ENCODE peak calls at places on chromosome 1, in four cellular contexts. K, N, W and B are unnamed samples.

GRCh38 chr1:164771568-164772350 is 212.8 kb downstream of the PBX1 start:
- DNase-seq in K (no peak), N (no peak), W (no peak), B (no peak)

GRCh38 chr1:201769966-201770365 is 59.0 kb upstream of the IPO9 start:
- DNase-seq in K (no peak), N (peak), W (no peak), B (no peak)

GRCh38 chr1:94653454-94653853 is 111.9 kb upstream of the F3 start:
- DNase-seq in K (no peak), N (no peak), W (no peak), B (no peak)

GRCh38 chr1:5637171-5637570 is 355.1 kb downstream of the NPHP4 start:
- DNase-seq in K (no peak), N (no peak), W (no peak), B (no peak)

GRCh38 chr1:54716299-54717047 is 812 bp downstream of the TTC4 start:
- DNase-seq in K (no peak), N (no peak), W (peak), B (peak)

GRCh38 chr1:221494670-221495069 is 247.2 kb downstream of the DUSP10 start:
- DNase-seq in K (no peak), N (no peak), W (no peak), B (no peak)

GRCh38 chr1:10679521-10680220 is 116.8 kb downstream of the CASZ1 start:
- DNase-seq in K (no peak), N (no peak), W (no peak), B (peak)

GRCh38 chr1:118097622-118098348 is 87.2 kb downstream of the SPAG17 start:
- DNase-seq in K (no peak), N (no peak), W (no peak), B (peak)

GRCh38 chr1:203559523-203559922 is 65.6 kb downstream of the OPTC start:
- DNase-seq in K (no peak), N (no peak), W (no peak), B (no peak)

GRCh38 chr1:200874694-200875093 is 1.9 kb downstream of the GPR25 start:
- DNase-seq in K (no peak), N (no peak), W (no peak), B (no peak)

GRCh38 chr1:219928791-219929118 is 398 bp upstream of the SLC30A10 start:
- DNase-seq in K (no peak), N (no peak), W (no peak), B (no peak)

GRCh38 chr1:33097137-33097611 is 16.2 kb downstream of the AZIN2 start:
- DNase-seq in K (no peak), N (no peak), W (no peak), B (no peak)

GRCh38 chr1:21240706-21241105 is 49.6 kb downstream of the ECE1 start:
- DNase-seq in K (no peak), N (no peak), W (no peak), B (no peak)

GRCh38 chr1:161727343-161727924 is 6.1 kb downstream of the FCRLB start:
- DNase-seq in K (peak), N (no peak), W (no peak), B (no peak)

GRCh38 chr1:212291505-212292134 is 6.4 kb downstream of the PPP2R5A start:
- DNase-seq in K (no peak), N (no peak), W (no peak), B (no peak)

GRCh38 chr1:27633298-27633610 is 1.7 kb downstream of the FGR start:
- DNase-seq in K (no peak), N (no peak), W (no peak), B (no peak)

GRCh38 chr1:38418195-38419030 is 371.8 kb upstream of the POU3F1 start:
- DNase-seq in K (no peak), N (no peak), W (no peak), B (no peak)

GRCh38 chr1:71351438-71351837 is 270.6 kb upstream of the ZRANB2 start:
- DNase-seq in K (no peak), N (peak), W (no peak), B (peak)

GRCh38 chr1:17611991-17612390 is 72.5 kb downstream of the ARHGEF10L start:
- DNase-seq in K (no peak), N (no peak), W (no peak), B (peak)

GRCh38 chr1:178115260-178115659 is 21.4 kb downstream of the RASAL2 start:
- DNase-seq in K (no peak), N (no peak), W (no peak), B (no peak)

GRCh38 chr1:28775121-28775942 is 36.6 kb upstream of the OPRD1 start:
- DNase-seq in K (peak), N (no peak), W (no peak), B (no peak)

GRCh38 chr1:102593276-102593675 is 515.0 kb downstream of the COL11A1 start:
- DNase-seq in K (no peak), N (no peak), W (no peak), B (no peak)

DNA sequence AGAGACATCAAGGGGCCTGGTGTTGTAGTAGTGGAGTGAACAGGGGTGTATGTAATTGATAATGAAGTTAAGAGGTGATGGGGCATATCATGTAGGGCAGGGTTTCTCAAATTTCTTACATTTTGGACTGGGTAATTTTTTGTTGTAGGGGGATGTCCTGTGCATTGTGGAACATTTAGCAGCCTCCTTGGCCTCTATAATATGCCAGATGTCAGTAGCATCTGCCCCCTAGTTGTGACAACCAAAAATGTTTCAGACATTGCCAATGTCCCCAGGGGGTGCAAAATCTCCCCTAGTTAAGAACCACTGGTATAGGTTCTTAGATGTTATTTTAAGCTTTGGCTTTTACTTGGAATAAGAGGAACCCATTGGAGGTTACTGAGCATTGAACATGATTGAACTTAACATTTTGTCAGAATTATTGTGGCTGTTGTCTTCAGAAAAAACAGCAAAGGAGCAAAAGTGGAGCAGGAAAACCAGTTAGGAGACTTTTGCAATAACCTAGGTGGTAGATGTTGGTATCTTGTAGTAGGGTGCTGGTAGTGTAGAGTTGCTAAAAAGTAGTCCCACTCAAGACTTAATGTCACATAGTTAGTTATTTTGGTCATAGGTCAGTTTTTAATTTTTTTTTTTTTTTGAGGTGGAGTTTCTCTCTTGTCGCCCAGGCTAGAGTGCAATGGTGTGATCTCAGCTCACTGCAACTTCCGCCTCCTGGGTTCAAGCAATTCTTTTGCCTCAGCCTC is 6.2 kb downstream of the ZNF326 start:
- DNase-seq in K (no peak), N (no peak), W (no peak), B (no peak)
- TF ChIP-seq CTCF in K (no peak), N (no peak), W (peak), B (no peak)

GRCh38 chr1:927234-927633 is 3.5 kb downstream of the SAMD11 start:
- DNase-seq in K (no peak), N (no peak), W (no peak), B (no peak)

GRCh38 chr1:925532-926421 is 2.1 kb downstream of the SAMD11 start:
- DNase-seq in K (no peak), N (no peak), W (no peak), B (no peak)

GRCh38 chr1:923991-924618 is 382 bp downstream of the SAMD11 start:
- DNase-seq in K (no peak), N (no peak), W (no peak), B (no peak)

GRCh38 chr1:923131-923990 is at the start of gene SAMD11:
- DNase-seq in K (peak), N (peak), W (no peak), B (peak)

GRCh38 chr1:924619-925323 is 1.0 kb downstream of the SAMD11 start:
- DNase-seq in K (no peak), N (no peak), W (no peak), B (no peak)
- TF ChIP-seq CTCF in K (no peak), N (peak), W (no peak), B (no peak)

GRCh38 chr1:41657679-41658078 is 173.2 kb upstream of the EDN2 start:
- DNase-seq in K (no peak), N (no peak), W (no peak), B (no peak)
- TF ChIP-seq CTCF in K (no peak), N (no peak), W (no peak), B (peak)

GRCh38 chr1:7535016-7535415 is 236.1 kb upstream of the VAMP3 start:
- DNase-seq in K (no peak), N (no peak), W (no peak), B (no peak)
- TF ChIP-seq CTCF in K (no peak), N (no peak), W (no peak), B (no peak)